ENCODE peak calls at places on chromosomes 12 and 14, in five cellular contexts. T, S, W, Q and X are unnamed samples.

GRCh38 chr12:105235299-105235746 is 651 bp downstream of the APPL2 start:
- DNase-seq in T (no peak), S (no peak), W (no peak), Q (no peak), X (no peak)

GRCh38 chr14:104776961-104777807 is 18.4 kb downstream of the AKT1 start:
- DNase-seq in T (no peak), S (no peak), W (no peak), Q (no peak), X (no peak)

GRCh38 chr12:79424109-79424721 is 266.5 kb downstream of the PAWR start:
- DNase-seq in T (peak; percentile 68), S (no peak), W (peak; percentile 97), Q (no peak), X (no peak)

GRCh38 chr12:47944685-47945340 is 18.6 kb upstream of the TMEM106C start:
- DNase-seq in T (no peak), S (no peak), W (no peak), Q (no peak), X (no peak)

GRCh38 chr12:20409639-20410038 is 41.3 kb downstream of the PDE3A start:
- DNase-seq in T (no peak), S (no peak), W (no peak), Q (no peak), X (no peak)

GRCh38 chr12:55972045-55972843 is 1.6 kb upstream of the RAB5B start:
- DNase-seq in T (no peak), S (no peak), W (peak; percentile 63), Q (no peak), X (no peak)

GRCh38 chr12:101802486-101802885 is 28.3 kb downstream of the GNPTAB start:
- DNase-seq in T (no peak), S (no peak), W (no peak), Q (no peak), X (no peak)

GRCh38 chr14:61466249-61466904 is 145.0 kb downstream of the PRKCH start:
- DNase-seq in T (no peak), S (peak; percentile 75), W (peak; percentile 93), Q (peak; percentile 65), X (peak; percentile 67)

GRCh38 chr14:94391284-94391914 is 3.0 kb upstream of the SERPINA1 start:
- DNase-seq in T (no peak), S (no peak), W (no peak), Q (no peak), X (no peak)

GRCh38 chr14:67636361-67636919 is 16.7 kb downstream of the ARG2 start:
- DNase-seq in T (no peak), S (no peak), W (no peak), Q (no peak), X (no peak)

GRCh38 chr12:53613821-53614220 is 12.4 kb downstream of the ATF7 start:
- DNase-seq in T (no peak), S (no peak), W (peak; percentile 37), Q (no peak), X (no peak)

GRCh38 chr14:24165785-24166184 is 4.7 kb downstream of the IRF9 start:
- DNase-seq in T (no peak), S (no peak), W (no peak), Q (no peak), X (no peak)

GRCh38 chr14:45284802-45285201 is 31.8 kb upstream of the MIS18BP1 start:
- DNase-seq in T (no peak), S (no peak), W (no peak), Q (no peak), X (no peak)

GRCh38 chr14:20690848-20691640 is 2.5 kb downstream of the ANG start:
- DNase-seq in T (peak; percentile 63), S (peak; percentile 27), W (peak; percentile 45), Q (no peak), X (no peak)

GRCh38 chr12:5733136-5733755 is 211.8 kb downstream of the ANO2 start:
- DNase-seq in T (no peak), S (no peak), W (peak; percentile 14), Q (no peak), X (no peak)

GRCh38 chr12:6335451-6336078 is 6.3 kb downstream of the TNFRSF1A start:
- DNase-seq in T (peak; percentile 72), S (peak; percentile 77), W (peak; percentile 84), Q (peak; percentile 84), X (peak; percentile 82)

GRCh38 chr12:114682920-114683708 is 861 bp downstream of the TBX3 start:
- DNase-seq in T (no peak), S (no peak), W (no peak), Q (peak; percentile 17), X (no peak)

GRCh38 chr12:27344760-27345159 is 12.1 kb downstream of the BMAL2 start:
- DNase-seq in T (no peak), S (no peak), W (no peak), Q (no peak), X (no peak)
- H3K4me3 ChIP-seq in T (no peak overlapping the region), S (no peak overlapping the region), W (no peak overlapping the region), Q (no peak overlapping the region), X (no peak overlapping the region)

DNA sequence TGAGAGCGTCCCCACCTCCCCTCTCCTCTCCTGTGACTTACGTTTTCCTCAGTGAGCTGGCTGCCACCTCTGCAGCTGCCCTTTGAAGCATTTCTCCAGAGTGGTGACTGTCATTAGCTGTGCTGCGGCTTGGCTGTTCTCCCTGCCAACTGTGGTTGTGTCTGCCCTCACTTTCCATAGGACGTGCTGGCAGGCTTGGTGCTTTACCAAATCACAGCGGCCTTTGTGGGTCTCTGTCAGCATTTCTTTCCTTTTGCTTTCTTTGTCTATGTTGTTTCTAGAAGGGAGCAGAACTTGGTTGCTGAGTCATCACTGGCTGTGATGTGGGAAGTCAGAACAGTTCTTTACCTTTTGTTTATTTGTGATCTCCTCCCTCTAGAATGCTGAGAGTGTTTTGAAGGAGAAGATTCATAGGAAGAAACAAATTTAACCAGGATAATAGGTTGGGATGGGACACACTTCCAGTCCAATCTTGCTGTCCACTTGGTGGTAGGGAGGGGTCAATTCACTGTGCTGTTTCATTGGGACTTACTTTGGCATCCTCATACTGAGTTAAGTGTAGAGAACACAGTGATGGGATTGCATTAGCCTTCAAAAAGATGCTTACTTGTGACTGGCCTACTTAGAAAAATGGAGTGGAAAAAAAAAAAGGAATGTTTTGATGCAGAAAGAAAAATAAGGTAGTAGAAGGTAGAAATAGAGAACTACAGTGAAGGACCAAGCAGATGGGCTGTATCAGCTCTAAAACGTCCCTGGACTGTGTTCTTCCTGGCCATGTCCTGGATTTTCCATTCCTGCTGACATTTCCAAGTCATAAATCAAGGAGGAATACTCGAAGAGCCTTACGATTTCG is 88.3 kb downstream of the TMX1 start:
- DNase-seq in T (no peak), S (peak; percentile 67), W (peak; percentile 78), Q (peak; percentile 21), X (no peak)
- H3K4me3 ChIP-seq in T (no peak overlapping the region), S (no peak overlapping the region), W (peak overlapping the region; percentile 27), Q (no peak overlapping the region), X (no peak overlapping the region)

DNA sequence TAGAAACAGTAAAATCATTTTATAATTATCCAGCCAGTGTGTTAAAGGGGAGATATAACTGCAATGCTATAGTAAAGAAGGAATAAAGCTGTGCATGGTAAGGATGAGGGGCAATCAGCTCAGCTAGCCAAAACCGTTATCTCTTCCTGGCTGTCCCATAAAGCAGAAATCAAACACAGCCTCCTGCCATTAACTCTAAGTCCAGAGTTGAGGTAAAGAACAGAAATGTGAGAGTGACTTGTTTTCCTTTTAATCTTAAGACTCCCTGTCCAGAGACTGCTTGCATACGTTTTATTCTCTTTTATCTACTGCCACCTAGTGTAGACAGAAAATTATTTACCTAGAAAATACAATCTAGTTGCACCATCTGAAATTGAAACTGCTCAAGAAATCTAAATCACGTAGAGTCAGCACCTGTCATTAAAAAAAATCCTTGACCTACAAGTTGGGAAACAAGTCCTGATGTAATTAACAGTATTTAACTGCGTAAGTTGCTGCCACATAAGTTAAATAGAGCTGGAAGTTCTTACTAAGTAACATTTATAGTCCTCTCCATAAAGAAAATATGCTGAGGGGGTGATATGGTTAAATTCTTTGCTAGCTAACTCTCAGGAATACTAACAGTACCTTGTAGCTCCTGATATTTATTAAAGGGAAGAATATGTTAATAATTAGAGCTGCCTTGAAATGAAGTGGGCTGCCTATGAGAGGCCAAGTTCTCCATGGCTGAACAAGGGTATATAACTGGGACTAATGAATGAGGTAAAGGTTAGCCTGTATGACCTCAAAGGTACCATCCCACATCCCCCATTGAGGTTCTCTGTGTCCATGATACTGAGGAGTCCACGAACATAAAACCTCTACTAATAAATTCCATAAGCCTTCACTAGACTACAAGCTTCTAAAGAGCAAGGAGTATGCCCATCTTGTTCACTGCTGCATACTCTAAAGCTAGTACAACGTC is 62.7 kb downstream of the GALNT4 start:
- DNase-seq in T (no peak), S (no peak), W (peak; percentile 51), Q (no peak), X (no peak)
- H3K4me3 ChIP-seq in T (no peak overlapping the region), S (no peak overlapping the region), W (no peak overlapping the region), Q (peak overlapping the region; percentile 20), X (no peak overlapping the region)

DNA sequence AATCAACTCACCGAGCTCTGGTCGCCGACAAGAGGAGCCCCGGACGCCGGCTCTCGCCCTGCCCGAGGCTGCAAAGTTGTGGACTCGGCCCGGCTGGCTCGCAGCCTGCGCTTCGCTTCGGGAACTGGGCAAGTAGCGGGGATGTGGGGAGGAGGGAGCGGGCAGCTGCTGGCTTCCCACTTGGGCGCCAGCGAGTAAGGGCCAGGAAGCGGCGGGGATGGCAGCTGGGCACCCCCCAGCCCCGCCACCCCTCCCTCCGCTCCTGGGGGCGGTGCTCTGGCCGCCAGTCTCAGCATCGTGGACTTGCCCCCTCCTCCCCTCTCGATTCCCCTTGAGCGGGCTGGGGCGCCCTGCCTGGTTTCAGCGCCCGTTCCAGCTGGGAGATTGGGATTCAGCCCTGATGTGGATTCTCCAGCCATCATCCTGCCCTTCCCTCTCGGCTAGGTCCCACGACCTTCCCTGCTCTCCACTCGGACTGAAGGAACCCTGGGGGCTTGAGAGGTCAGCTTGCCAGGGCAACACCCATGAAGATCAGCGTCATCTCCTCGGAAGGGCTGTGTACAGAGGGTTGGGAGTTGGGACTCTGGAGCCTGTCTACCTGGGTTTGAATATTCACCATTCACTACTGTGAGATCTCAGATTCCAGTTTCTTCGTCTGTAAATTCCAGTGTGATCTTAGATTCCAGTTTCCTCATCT is at the start of gene ZDHHC22:
- DNase-seq in T (no peak), S (no peak), W (no peak), Q (no peak), X (no peak)
- H3K4me3 ChIP-seq in T (peak within 1 kb of the TSS; percentile 8), S (peak within 1 kb of the TSS; percentile 6), W (peak within 1 kb of the TSS; percentile 37), Q (peak within 1 kb of the TSS; percentile 64), X (no peak within 1 kb of the TSS)